ENCODE peak calls at places on chromosome 2, in six cellular contexts. One of them, this sample, is unnamed.

GRCh38 chr2:110886806-110887573 is 154.6 kb downstream of the ACOXL start:
- DNase-seq in iPS DF 19.7: no peak
- DNase-seq in HT1080: no peak
- DNase-seq in SHP77: no peak
- DNase-seq in GM23248: no peak
- DNase-seq in IMR-90: no peak
- DNase-seq in this sample: no peak

GRCh38 chr2:65349863-65350262 is 82.5 kb downstream of the SPRED2 start:
- DNase-seq in GM23248: peak
- DNase-seq in iPS DF 19.7: no peak
- DNase-seq in SHP77: peak
- DNase-seq in IMR-90: peak
- DNase-seq in HT1080: peak
- DNase-seq in this sample: peak

GRCh38 chr2:167509585-167509984 is 621.3 kb downstream of the XIRP2 start:
- DNase-seq in iPS DF 19.7: peak
- DNase-seq in GM23248: peak
- DNase-seq in SHP77: peak
- DNase-seq in HT1080: peak
- DNase-seq in IMR-90: peak
- DNase-seq in this sample: peak

GRCh38 chr2:106540886-106541285 is 53.7 kb downstream of the CD8B2 start:
- DNase-seq in iPS DF 19.7: no peak
- DNase-seq in HT1080: no peak
- DNase-seq in SHP77: no peak
- DNase-seq in GM23248: no peak
- DNase-seq in IMR-90: no peak
- DNase-seq in this sample: no peak

GRCh38 chr2:101328474-101329007 is 20.0 kb upstream of the RNF149 start:
- DNase-seq in HT1080: peak
- DNase-seq in SHP77: no peak
- DNase-seq in GM23248: peak
- DNase-seq in IMR-90: peak
- DNase-seq in iPS DF 19.7: no peak
- DNase-seq in this sample: peak

GRCh38 chr2:241702155-241702404 is 241 bp downstream of the ING5 start:
- DNase-seq in IMR-90: peak
- DNase-seq in SHP77: no peak
- DNase-seq in iPS DF 19.7: no peak
- DNase-seq in HT1080: no peak
- DNase-seq in GM23248: no peak
- DNase-seq in this sample: peak

GRCh38 chr2:134736167-134736885 is 17.5 kb upstream of the TMEM163 start:
- DNase-seq in IMR-90: peak
- DNase-seq in SHP77: no peak
- DNase-seq in iPS DF 19.7: peak
- DNase-seq in GM23248: peak
- DNase-seq in HT1080: peak
- DNase-seq in this sample: peak

GRCh38 chr2:96408631-96409542 is 73.3 kb downstream of the NCAPH start:
- DNase-seq in IMR-90: peak
- DNase-seq in HT1080: no peak
- DNase-seq in SHP77: no peak
- DNase-seq in GM23248: peak
- DNase-seq in iPS DF 19.7: no peak
- DNase-seq in this sample: peak

GRCh38 chr2:79717364-79718007 is 204.6 kb downstream of the CTNNA2 start:
- DNase-seq in SHP77: no peak
- DNase-seq in IMR-90: peak
- DNase-seq in iPS DF 19.7: no peak
- DNase-seq in GM23248: peak
- DNase-seq in HT1080: peak
- DNase-seq in this sample: peak

GRCh38 chr2:65388051-65388531 is 44.3 kb downstream of the SPRED2 start:
- DNase-seq in SHP77: no peak
- DNase-seq in IMR-90: no peak
- DNase-seq in iPS DF 19.7: no peak
- DNase-seq in HT1080: no peak
- DNase-seq in GM23248: no peak
- DNase-seq in this sample: no peak

GRCh38 chr2:224983719-224984388 is 58.4 kb downstream of the DOCK10 start:
- DNase-seq in HT1080: no peak
- DNase-seq in SHP77: peak
- DNase-seq in GM23248: peak
- DNase-seq in IMR-90: peak
- DNase-seq in iPS DF 19.7: no peak
- DNase-seq in this sample: no peak

GRCh38 chr2:109711230-109712125 is 82.6 kb upstream of the RGPD5 start:
- DNase-seq in HT1080: no peak
- DNase-seq in IMR-90: no peak
- DNase-seq in iPS DF 19.7: no peak
- DNase-seq in SHP77: no peak
- DNase-seq in GM23248: no peak
- DNase-seq in this sample: no peak

GRCh38 chr2:85727798-85728197 is 26.0 kb upstream of the ATOH8 start:
- DNase-seq in iPS DF 19.7: no peak
- DNase-seq in GM23248: no peak
- DNase-seq in HT1080: no peak
- DNase-seq in IMR-90: no peak
- DNase-seq in SHP77: no peak
- DNase-seq in this sample: no peak

GRCh38 chr2:105885456-105885855 is 140.7 kb downstream of the NCK2 start:
- DNase-seq in GM23248: no peak
- DNase-seq in iPS DF 19.7: no peak
- DNase-seq in SHP77: no peak
- DNase-seq in IMR-90: no peak
- DNase-seq in HT1080: no peak
- DNase-seq in this sample: no peak

GRCh38 chr2:144426981-144427479 is 92.9 kb downstream of the ZEB2 start:
- DNase-seq in GM23248: peak
- DNase-seq in HT1080: peak
- DNase-seq in iPS DF 19.7: no peak
- DNase-seq in IMR-90: peak
- DNase-seq in SHP77: no peak
- DNase-seq in this sample: peak

GRCh38 chr2:140186201-140186775 is 1406.1 kb upstream of the NXPH2 start:
- DNase-seq in IMR-90: no peak
- DNase-seq in GM23248: no peak
- DNase-seq in iPS DF 19.7: no peak
- DNase-seq in SHP77: no peak
- DNase-seq in HT1080: no peak
- DNase-seq in this sample: no peak

GRCh38 chr2:219384083-219384713 is 3.5 kb downstream of the DNPEP start:
- DNase-seq in iPS DF 19.7: no peak
- DNase-seq in SHP77: no peak
- DNase-seq in HT1080: no peak
- DNase-seq in IMR-90: no peak
- DNase-seq in GM23248: no peak
- DNase-seq in this sample: no peak

GRCh38 chr2:104848526-104848925 is 5.4 kb upstream of the POU3F3 start:
- DNase-seq in SHP77: no peak
- DNase-seq in GM23248: no peak
- DNase-seq in HT1080: no peak
- DNase-seq in IMR-90: no peak
- DNase-seq in iPS DF 19.7: no peak
- DNase-seq in this sample: no peak

GRCh38 chr2:157898591-157898996 is 22.5 kb upstream of the ACVR1 start:
- DNase-seq in IMR-90: peak
- DNase-seq in SHP77: no peak
- DNase-seq in GM23248: peak
- DNase-seq in iPS DF 19.7: no peak
- DNase-seq in HT1080: peak
- DNase-seq in this sample: peak

GRCh38 chr2:127829845-127830246 is 18.9 kb upstream of the WDR33 start:
- DNase-seq in IMR-90: no peak
- DNase-seq in iPS DF 19.7: peak
- DNase-seq in GM23248: no peak
- DNase-seq in SHP77: no peak
- DNase-seq in HT1080: peak
- DNase-seq in this sample: no peak

GRCh38 chr2:193584522-193584938 is 1389.8 kb upstream of the TMEFF2 start:
- DNase-seq in HT1080: peak
- DNase-seq in GM23248: peak
- DNase-seq in SHP77: no peak
- DNase-seq in iPS DF 19.7: peak
- DNase-seq in IMR-90: peak
- DNase-seq in this sample: peak

GRCh38 chr2:31386648-31387047 is 27.9 kb downstream of the XDH start:
- DNase-seq in HT1080: no peak
- DNase-seq in iPS DF 19.7: no peak
- DNase-seq in GM23248: peak
- DNase-seq in IMR-90: no peak
- DNase-seq in SHP77: no peak
- DNase-seq in this sample: no peak

GRCh38 chr2:126793885-126794613 is 104.6 kb upstream of the TEX51 start:
- DNase-seq in IMR-90: no peak
- DNase-seq in iPS DF 19.7: no peak
- DNase-seq in GM23248: no peak
- DNase-seq in HT1080: peak
- DNase-seq in SHP77: no peak
- DNase-seq in this sample: no peak

GRCh38 chr2:203330434-203330833 is 2.2 kb downstream of the ABI2 start:
- DNase-seq in GM23248: peak
- DNase-seq in IMR-90: peak
- DNase-seq in HT1080: no peak
- DNase-seq in SHP77: no peak
- DNase-seq in iPS DF 19.7: no peak
- DNase-seq in this sample: peak

GRCh38 chr2:231673348-231673770 is 35.0 kb upstream of the PTMA start:
- DNase-seq in GM23248: no peak
- DNase-seq in IMR-90: peak
- DNase-seq in HT1080: peak
- DNase-seq in iPS DF 19.7: no peak
- DNase-seq in SHP77: peak
- DNase-seq in this sample: peak

GRCh38 chr2:39094717-39095363 is 26.0 kb downstream of the SOS1 start:
- DNase-seq in iPS DF 19.7: no peak
- DNase-seq in IMR-90: peak
- DNase-seq in SHP77: no peak
- DNase-seq in GM23248: peak
- DNase-seq in HT1080: no peak
- DNase-seq in this sample: peak

GRCh38 chr2:176297067-176297466 is 27.8 kb downstream of the MTX2 start:
- DNase-seq in HT1080: no peak
- DNase-seq in IMR-90: no peak
- DNase-seq in SHP77: no peak
- DNase-seq in GM23248: no peak
- DNase-seq in iPS DF 19.7: no peak
- DNase-seq in this sample: no peak

GRCh38 chr2:216492951-216493685 is 5.5 kb upstream of the RPL37A start:
- DNase-seq in HT1080: peak
- DNase-seq in iPS DF 19.7: no peak
- DNase-seq in GM23248: peak
- DNase-seq in SHP77: no peak
- DNase-seq in IMR-90: peak
- DNase-seq in this sample: peak

GRCh38 chr2:215921884-215922283 is 91.5 kb downstream of the MREG start:
- DNase-seq in HT1080: peak
- DNase-seq in GM23248: peak
- DNase-seq in iPS DF 19.7: no peak
- DNase-seq in IMR-90: peak
- DNase-seq in SHP77: peak
- DNase-seq in this sample: peak

GRCh38 chr2:138421971-138422335 is 79.6 kb upstream of the SPOPL start:
- DNase-seq in SHP77: no peak
- DNase-seq in IMR-90: peak
- DNase-seq in HT1080: peak
- DNase-seq in GM23248: peak
- DNase-seq in iPS DF 19.7: no peak
- DNase-seq in this sample: peak